ENCODE peak calls at places on chromosomes 12 and 14, in four cellular contexts. One of them, this sample, is unnamed.

GRCh38 chr14:104536942-104537612 is 42.5 kb upstream of the C14orf180 start:
- DNase-seq in Calu3: peak; percentile 39
- DNase-seq in astrocyte: peak; percentile 47
- DNase-seq in bronchial epithelial cell: peak; percentile 89
- DNase-seq in this sample: peak; percentile 76

GRCh38 chr12:91311081-91311480 is 128.5 kb upstream of the DCN start:
- DNase-seq in Calu3: no peak
- DNase-seq in bronchial epithelial cell: no peak
- DNase-seq in astrocyte: no peak
- DNase-seq in this sample: no peak

GRCh38 chr12:109385339-109386078 is 37.8 kb downstream of the MYO1H start:
- DNase-seq in Calu3: peak; percentile 4
- DNase-seq in bronchial epithelial cell: peak; percentile 65
- DNase-seq in astrocyte: peak; percentile 31
- DNase-seq in this sample: peak; percentile 52

GRCh38 chr12:25054783-25055144 is 105.9 kb upstream of the BCAT1 start:
- DNase-seq in Calu3: no peak
- DNase-seq in astrocyte: peak; percentile 29
- DNase-seq in bronchial epithelial cell: peak; percentile 90
- DNase-seq in this sample: peak; percentile 56

GRCh38 chr12:12510141-12510540 is 52.5 kb downstream of the DUSP16 start:
- DNase-seq in Calu3: no peak
- DNase-seq in bronchial epithelial cell: peak; percentile 98
- DNase-seq in astrocyte: peak; percentile 82
- DNase-seq in this sample: peak; percentile 14

GRCh38 chr12:28237423-28237822 is 47.2 kb downstream of the CCDC91 start:
- DNase-seq in Calu3: peak; percentile 5
- DNase-seq in bronchial epithelial cell: no peak
- DNase-seq in astrocyte: no peak
- DNase-seq in this sample: peak; percentile 25

GRCh38 chr12:103769240-103769945 is 71.6 kb downstream of the NT5DC3 start:
- DNase-seq in astrocyte: no peak
- DNase-seq in bronchial epithelial cell: no peak
- DNase-seq in Calu3: no peak
- DNase-seq in this sample: no peak

GRCh38 chr14:22428681-22429315 is 160.2 kb downstream of the DAD1 start:
- DNase-seq in Calu3: no peak
- DNase-seq in bronchial epithelial cell: peak; percentile 75
- DNase-seq in astrocyte: peak; percentile 62
- DNase-seq in this sample: peak; percentile 8

GRCh38 chr12:54140958-54141388 is 47.8 kb downstream of the SMUG1 start:
- DNase-seq in astrocyte: no peak
- DNase-seq in bronchial epithelial cell: no peak
- DNase-seq in Calu3: no peak
- DNase-seq in this sample: no peak

GRCh38 chr14:34498684-34499412 is 36.8 kb upstream of the SPTSSA start:
- DNase-seq in astrocyte: peak; percentile 18
- DNase-seq in bronchial epithelial cell: peak; percentile 37
- DNase-seq in Calu3: peak; percentile 59
- DNase-seq in this sample: peak; percentile 78

GRCh38 chr12:57632898-57633825 is at the start of gene B4GALNT1:
- DNase-seq in bronchial epithelial cell: peak; percentile 26
- DNase-seq in astrocyte: no peak
- DNase-seq in Calu3: peak; percentile 84
- DNase-seq in this sample: peak; percentile 58

GRCh38 chr12:71947645-71948105 is 9.0 kb downstream of the TPH2 start:
- DNase-seq in astrocyte: peak; percentile 54
- DNase-seq in Calu3: peak; percentile 69
- DNase-seq in bronchial epithelial cell: peak; percentile 88
- DNase-seq in this sample: peak; percentile 85

GRCh38 chr12:46209165-46209564 is 59.7 kb downstream of the SLC38A1 start:
- DNase-seq in Calu3: peak; percentile 12
- DNase-seq in astrocyte: peak; percentile 27
- DNase-seq in bronchial epithelial cell: no peak
- DNase-seq in this sample: peak; percentile 59

GRCh38 chr14:83164016-83164415 is 1630.4 kb upstream of the SEL1L start:
- DNase-seq in Calu3: no peak
- DNase-seq in bronchial epithelial cell: peak; percentile 97
- DNase-seq in astrocyte: peak; percentile 43
- DNase-seq in this sample: peak; percentile 73

GRCh38 chr12:95959107-95959506 is 16.0 kb downstream of the AMDHD1 start:
- DNase-seq in bronchial epithelial cell: no peak
- DNase-seq in Calu3: peak; percentile 6
- DNase-seq in astrocyte: no peak
- DNase-seq in this sample: peak; percentile 22

GRCh38 chr12:12803186-12803585 is 10.0 kb upstream of the DDX47 start:
- DNase-seq in Calu3: peak; percentile 93
- DNase-seq in astrocyte: peak; percentile 89
- DNase-seq in bronchial epithelial cell: peak; percentile 99
- DNase-seq in this sample: peak; percentile 99

GRCh38 chr14:103110681-103111296 is 12.5 kb upstream of the TNFAIP2 start:
- DNase-seq in Calu3: no peak
- DNase-seq in bronchial epithelial cell: no peak
- DNase-seq in astrocyte: peak; percentile 35
- DNase-seq in this sample: no peak

GRCh38 chr12:110012137-110012536 is 12.9 kb downstream of the ANKRD13A start:
- DNase-seq in Calu3: peak; percentile 34
- DNase-seq in astrocyte: no peak
- DNase-seq in bronchial epithelial cell: no peak
- DNase-seq in this sample: no peak

GRCh38 chr12:93243689-93244513 is 133.8 kb upstream of the NUDT4 start:
- DNase-seq in Calu3: peak; percentile 52
- DNase-seq in astrocyte: peak; percentile 39
- DNase-seq in bronchial epithelial cell: peak; percentile 96
- DNase-seq in this sample: peak; percentile 91

GRCh38 chr12:79883216-79883615 is 51.7 kb downstream of the PPP1R12A start:
- DNase-seq in astrocyte: peak; percentile 73
- DNase-seq in bronchial epithelial cell: peak; percentile 23
- DNase-seq in Calu3: no peak
- DNase-seq in this sample: peak; percentile 15

GRCh38 chr14:34750670-34751069 is 36.3 kb upstream of the CFL2 start:
- DNase-seq in bronchial epithelial cell: peak; percentile 42
- DNase-seq in Calu3: no peak
- DNase-seq in astrocyte: peak; percentile 68
- DNase-seq in this sample: peak; percentile 42

GRCh38 chr12:65454115-65454823 is 175.8 kb downstream of the MSRB3 start:
- DNase-seq in bronchial epithelial cell: no peak
- DNase-seq in astrocyte: no peak
- DNase-seq in Calu3: no peak
- DNase-seq in this sample: no peak

GRCh38 chr14:20836668-20837338 is 34.2 kb upstream of the RNASE1 start:
- DNase-seq in Calu3: peak; percentile 22
- DNase-seq in astrocyte: no peak
- DNase-seq in bronchial epithelial cell: peak; percentile 52
- DNase-seq in this sample: peak; percentile 39

GRCh38 chr14:90624732-90625444 is 191.3 kb downstream of the TTC7B start:
- DNase-seq in astrocyte: no peak
- DNase-seq in Calu3: peak; percentile 15
- DNase-seq in bronchial epithelial cell: peak; percentile 61
- DNase-seq in this sample: peak; percentile 90

GRCh38 chr12:49803693-49804450 is 24.3 kb downstream of the NCKAP5L start:
- DNase-seq in bronchial epithelial cell: no peak
- DNase-seq in Calu3: no peak
- DNase-seq in astrocyte: no peak
- DNase-seq in this sample: no peak

GRCh38 chr12:120783197-120783596 is 57.6 kb downstream of the ACADS start:
- DNase-seq in Calu3: no peak
- DNase-seq in bronchial epithelial cell: peak; percentile 89
- DNase-seq in astrocyte: peak; percentile 67
- DNase-seq in this sample: peak; percentile 52

GRCh38 chr12:107057071-107057834 is 36.1 kb downstream of the CRY1 start:
- DNase-seq in Calu3: no peak
- DNase-seq in astrocyte: peak; percentile 55
- DNase-seq in bronchial epithelial cell: peak; percentile 72
- DNase-seq in this sample: no peak

DNA sequence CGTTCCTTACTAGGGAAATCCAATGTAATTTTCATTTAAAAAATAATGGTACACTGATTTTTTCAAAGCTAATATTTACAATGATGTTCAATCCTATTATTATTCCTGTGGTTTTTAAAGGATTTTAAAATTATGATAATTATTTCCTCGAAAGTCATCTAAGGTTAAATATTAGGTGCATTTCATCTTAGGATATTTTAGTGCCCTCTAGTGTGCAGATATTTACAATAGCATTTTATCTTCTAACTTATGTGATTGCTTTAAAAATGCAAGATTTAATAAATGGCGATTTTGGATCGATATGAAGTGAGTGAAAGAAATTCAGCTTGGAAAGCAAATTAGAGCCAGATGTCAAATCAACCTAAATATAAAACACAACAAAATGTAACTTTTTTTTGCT is 293.5 kb downstream of the SLC6A15 start:
- DNase-seq in astrocyte: no peak
- DNase-seq in bronchial epithelial cell: peak; percentile 21
- DNase-seq in Calu3: no peak
- DNase-seq in this sample: no peak
- TF ChIP-seq CTCF in astrocyte: peak; percentile 8
- TF ChIP-seq CTCF in bronchial epithelial cell: no peak
- TF ChIP-seq CTCF in Calu3: no peak
- TF ChIP-seq CTCF in this sample: peak; percentile 31

GRCh38 chr12:19369691-19370148 is 69.6 kb upstream of the AEBP2 start:
- DNase-seq in Calu3: no peak
- DNase-seq in astrocyte: no peak
- DNase-seq in bronchial epithelial cell: peak; percentile 85
- DNase-seq in this sample: no peak
- TF ChIP-seq CTCF in Calu3: no peak
- TF ChIP-seq CTCF in astrocyte: no peak
- TF ChIP-seq CTCF in bronchial epithelial cell: no peak
- TF ChIP-seq CTCF in this sample: no peak

DNA sequence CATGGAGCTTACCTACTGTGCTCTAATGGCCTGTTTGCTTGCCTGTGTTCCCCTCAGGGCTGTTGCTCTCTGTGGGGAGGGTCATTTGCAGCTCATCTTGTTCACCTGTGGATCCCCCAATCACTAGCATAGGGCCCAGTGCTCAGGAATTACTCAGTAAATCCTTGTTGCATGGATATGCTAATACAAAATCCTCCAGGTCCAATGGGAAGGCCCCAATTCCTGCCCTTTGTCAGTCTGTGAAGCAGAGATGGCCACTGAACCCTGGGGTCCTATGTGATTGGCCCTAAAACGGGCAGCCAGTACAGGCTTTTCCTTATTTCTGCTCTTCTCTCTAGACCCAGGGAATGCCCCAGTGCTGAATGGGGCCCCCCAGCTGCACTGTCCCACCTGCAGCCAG is 44.1 kb downstream of the FOS start:
- DNase-seq in bronchial epithelial cell: no peak
- DNase-seq in Calu3: no peak
- DNase-seq in astrocyte: no peak
- DNase-seq in this sample: no peak
- TF ChIP-seq CTCF in bronchial epithelial cell: no peak
- TF ChIP-seq CTCF in Calu3: no peak
- TF ChIP-seq CTCF in astrocyte: no peak
- TF ChIP-seq CTCF in this sample: no peak

GRCh38 chr12:122880668-122881067 is 15.3 kb downstream of the VPS37B start:
- DNase-seq in Calu3: peak; percentile 51
- DNase-seq in bronchial epithelial cell: no peak
- DNase-seq in astrocyte: no peak
- DNase-seq in this sample: peak; percentile 46
- TF ChIP-seq CTCF in Calu3: no peak
- TF ChIP-seq CTCF in bronchial epithelial cell: peak; percentile 53
- TF ChIP-seq CTCF in astrocyte: peak; percentile 54
- TF ChIP-seq CTCF in this sample: no peak

GRCh38 chr12:16606936-16607335 is 974 bp upstream of the LMO3 start:
- DNase-seq in Calu3: no peak
- DNase-seq in bronchial epithelial cell: peak; percentile 49
- DNase-seq in astrocyte: no peak
- DNase-seq in this sample: no peak

GRCh38 chr12:16604853-16605252 is 1.1 kb downstream of the LMO3 start:
- DNase-seq in Calu3: no peak
- DNase-seq in astrocyte: no peak
- DNase-seq in bronchial epithelial cell: peak; percentile 27
- DNase-seq in this sample: no peak

GRCh38 chr12:16606117-16606200 is at the start of gene LMO3:
- DNase-seq in astrocyte: no peak
- DNase-seq in Calu3: no peak
- DNase-seq in bronchial epithelial cell: no peak
- DNase-seq in this sample: no peak

GRCh38 chr12:16605666-16606116 is 271 bp downstream of the LMO3 start:
- DNase-seq in astrocyte: peak; percentile 24
- DNase-seq in Calu3: no peak
- DNase-seq in bronchial epithelial cell: peak; percentile 43
- DNase-seq in this sample: peak; percentile 26

DNA sequence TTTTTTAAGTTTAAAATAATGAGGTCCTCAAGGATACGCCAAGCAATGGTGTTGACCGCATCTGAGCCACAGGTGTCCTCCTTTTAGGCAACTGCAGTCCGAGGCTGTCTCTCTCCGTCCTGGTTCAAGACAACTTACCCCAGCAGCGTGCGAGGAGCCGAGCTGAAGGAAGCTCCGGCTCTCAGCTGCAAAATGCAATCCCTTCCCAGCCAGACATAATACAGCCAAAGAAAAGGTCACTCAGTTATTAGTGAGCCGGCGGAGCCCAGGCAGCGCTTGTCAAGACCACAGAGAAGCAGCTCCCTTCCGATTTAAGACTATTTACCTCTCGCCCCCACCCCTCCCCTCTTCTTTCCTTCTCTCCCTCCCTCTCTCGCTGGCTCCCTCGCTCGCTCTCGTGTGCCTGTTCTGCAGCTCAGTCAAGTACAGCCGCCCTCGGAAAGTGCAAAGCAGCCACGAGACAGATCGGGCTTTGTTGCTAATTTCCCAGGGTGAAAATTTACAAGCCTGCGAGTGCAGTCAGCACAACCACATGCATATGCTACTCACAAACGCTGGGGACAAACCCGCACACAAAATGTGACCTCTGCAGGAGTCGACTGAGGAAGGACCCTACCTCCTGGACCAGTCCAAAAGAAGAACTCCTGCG is 363 bp upstream of the LMO3 start:
- DNase-seq in bronchial epithelial cell: no peak
- DNase-seq in astrocyte: peak; percentile 27
- DNase-seq in Calu3: peak; percentile 29
- DNase-seq in this sample: peak; percentile 35
- TF ChIP-seq CTCF in bronchial epithelial cell: no peak
- TF ChIP-seq CTCF in astrocyte: no peak
- TF ChIP-seq CTCF in Calu3: no peak
- TF ChIP-seq CTCF in this sample: no peak